ENCODE peak calls at places on chromosomes 7 and 10, in six cellular contexts. G, D, P, X, K and N are unnamed samples.

GRCh38 chr10:11162828-11163599 is 145.3 kb downstream of the CELF2 start:
- DNase-seq in G (no peak), D (no peak), P (no peak), X (peak), K (no peak), N (no peak)

GRCh38 chr7:33716581-33717477 is 188.5 kb upstream of the BMPER start:
- DNase-seq in G (no peak), D (no peak), P (peak), X (no peak), K (no peak), N (peak)

GRCh38 chr10:5888843-5889623 is 660 bp downstream of the ANKRD16 start:
- DNase-seq in G (peak), D (peak), P (peak), X (peak), K (peak), N (peak)

GRCh38 chr10:794382-794956 is 105.0 kb upstream of the DIP2C start:
- DNase-seq in G (no peak), D (peak), P (peak), X (no peak), K (no peak), N (no peak)

GRCh38 chr10:75403144-75404022 is 1.8 kb upstream of the ZNF503 start:
- DNase-seq in G (peak), D (peak), P (peak), X (peak), K (peak), N (peak)

GRCh38 chr10:70561051-70561450 is 41.5 kb downstream of the PRF1 start:
- DNase-seq in G (no peak), D (no peak), P (no peak), X (no peak), K (no peak), N (no peak)

GRCh38 chr10:98613446-98613845 is 166.7 kb upstream of the HPS1 start:
- DNase-seq in G (no peak), D (no peak), P (no peak), X (no peak), K (no peak), N (no peak)

GRCh38 chr7:84901366-84901765 is 285.5 kb downstream of the SEMA3D start:
- DNase-seq in G (no peak), D (no peak), P (no peak), X (no peak), K (no peak), N (no peak)

GRCh38 chr7:47405921-47406765 is 175.8 kb downstream of the TNS3 start:
- DNase-seq in G (no peak), D (no peak), P (no peak), X (peak), K (no peak), N (peak)

GRCh38 chr7:149248777-149249176 is 9.3 kb downstream of the ZNF212 start:
- DNase-seq in G (no peak), D (no peak), P (no peak), X (no peak), K (no peak), N (no peak)

GRCh38 chr7:24343614-24344013 is 59.6 kb downstream of the NPY start:
- DNase-seq in G (no peak), D (no peak), P (no peak), X (no peak), K (no peak), N (no peak)

GRCh38 chr7:32952876-32953275 is 4.4 kb upstream of the FKBP9 start:
- DNase-seq in G (no peak), D (no peak), P (no peak), X (no peak), K (no peak), N (no peak)

GRCh38 chr7:15554081-15554480 is 7.7 kb downstream of the AGMO start:
- DNase-seq in G (no peak), D (no peak), P (no peak), X (no peak), K (no peak), N (no peak)

GRCh38 chr7:19772858-19773337 is 519 bp downstream of the TMEM196 start:
- DNase-seq in G (peak), D (peak), P (peak), X (no peak), K (peak), N (no peak)

GRCh38 chr10:69558559-69558958 is 14.7 kb downstream of the NEUROG3 start:
- DNase-seq in G (no peak), D (no peak), P (no peak), X (no peak), K (no peak), N (no peak)

GRCh38 chr10:37314862-37315261 is 189.5 kb downstream of the ANKRD30A start:
- DNase-seq in G (no peak), D (no peak), P (no peak), X (no peak), K (no peak), N (no peak)
- TF ChIP-seq CTCF in G (no peak), D (no peak), P (no peak), X (no peak), K (no peak), N (no peak)

DNA sequence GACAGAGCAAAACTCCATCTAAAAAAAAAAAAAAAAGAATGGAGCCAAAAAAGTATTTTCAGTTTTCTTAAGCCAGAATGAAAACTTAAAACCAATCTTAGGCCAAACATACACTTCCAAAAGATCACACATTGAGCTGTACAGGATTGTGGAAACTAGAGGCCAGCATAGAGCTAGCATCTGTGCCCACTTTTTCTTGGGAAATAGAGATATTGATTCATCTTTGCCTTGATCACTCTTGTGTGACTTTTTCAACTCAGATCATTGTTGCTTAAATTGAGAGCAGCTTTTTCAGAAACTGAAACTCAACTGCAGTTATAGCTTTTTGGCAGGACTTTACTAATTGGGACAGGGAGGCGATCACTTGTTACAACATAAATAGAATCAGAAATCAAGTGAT is 132.2 kb downstream of the PRKG1 start:
- DNase-seq in G (no peak), D (no peak), P (no peak), X (no peak), K (no peak), N (no peak)
- TF ChIP-seq CTCF in G (no peak), D (no peak), P (no peak), X (no peak), K (no peak), N (no peak)

GRCh38 chr7:137689761-137690160 is 157.0 kb downstream of the DGKI start:
- DNase-seq in G (no peak), D (no peak), P (no peak), X (no peak), K (no peak), N (no peak)
- TF ChIP-seq CTCF in G (no peak), D (no peak), P (no peak), X (no peak), K (no peak), N (no peak)

DNA sequence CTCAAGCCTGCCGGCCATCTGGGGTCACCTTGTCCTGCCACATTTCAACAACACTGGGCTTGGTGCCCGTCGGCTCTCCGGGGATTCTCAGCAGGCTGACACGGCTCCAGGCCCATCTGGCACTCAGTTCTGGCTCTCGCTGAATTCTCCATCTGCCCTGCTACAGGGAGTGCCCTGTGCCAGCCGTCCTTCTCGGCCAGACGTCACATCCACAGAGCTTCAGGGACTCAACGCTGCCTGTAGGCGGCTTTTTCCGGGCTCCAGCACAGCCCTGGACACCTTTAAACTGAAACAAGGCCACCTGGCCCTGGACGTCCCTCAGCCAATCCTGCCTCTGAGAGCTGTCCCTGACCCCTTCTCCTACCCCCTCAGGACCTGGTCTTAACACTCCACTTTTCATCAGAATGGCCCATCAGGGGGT is 43.0 kb downstream of the TMEM130 start:
- DNase-seq in G (no peak), D (peak), P (no peak), X (no peak), K (no peak), N (peak)
- TF ChIP-seq CTCF in G (no peak), D (peak), P (no peak), X (no peak), K (no peak), N (peak)

DNA sequence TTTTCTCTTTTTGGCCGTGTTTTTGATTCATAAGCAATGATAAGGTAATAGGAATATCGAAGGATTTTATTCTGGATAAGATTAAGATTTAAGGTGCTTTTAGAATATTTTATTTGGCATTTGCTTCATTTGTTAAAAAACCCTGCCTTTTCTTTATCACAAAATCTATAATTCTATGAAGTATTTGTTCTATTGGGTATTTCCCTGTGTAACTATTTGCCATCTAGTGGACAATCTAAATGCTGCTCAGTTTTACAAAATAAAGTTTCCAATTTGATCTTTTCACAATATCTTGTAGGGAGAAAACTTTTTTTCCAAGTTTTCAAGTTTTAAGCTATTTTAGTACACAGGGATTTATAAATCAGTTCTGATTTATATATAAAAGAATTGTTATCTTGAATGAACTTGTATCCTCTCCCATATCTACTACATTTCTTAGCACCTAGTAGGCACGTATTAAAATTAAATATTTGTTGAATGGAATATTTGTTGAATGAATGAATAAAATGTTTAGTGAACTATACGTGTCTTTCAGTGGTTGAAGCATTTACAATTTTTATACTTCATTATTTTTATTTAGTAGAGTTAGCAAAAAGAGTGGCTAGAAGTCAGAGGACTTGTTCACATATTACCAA is 26.5 kb downstream of the ANKRD7 start:
- DNase-seq in G (no peak), D (no peak), P (no peak), X (no peak), K (no peak), N (no peak)
- TF ChIP-seq CTCF in G (no peak), D (peak), P (peak), X (no peak), K (peak), N (no peak)

DNA sequence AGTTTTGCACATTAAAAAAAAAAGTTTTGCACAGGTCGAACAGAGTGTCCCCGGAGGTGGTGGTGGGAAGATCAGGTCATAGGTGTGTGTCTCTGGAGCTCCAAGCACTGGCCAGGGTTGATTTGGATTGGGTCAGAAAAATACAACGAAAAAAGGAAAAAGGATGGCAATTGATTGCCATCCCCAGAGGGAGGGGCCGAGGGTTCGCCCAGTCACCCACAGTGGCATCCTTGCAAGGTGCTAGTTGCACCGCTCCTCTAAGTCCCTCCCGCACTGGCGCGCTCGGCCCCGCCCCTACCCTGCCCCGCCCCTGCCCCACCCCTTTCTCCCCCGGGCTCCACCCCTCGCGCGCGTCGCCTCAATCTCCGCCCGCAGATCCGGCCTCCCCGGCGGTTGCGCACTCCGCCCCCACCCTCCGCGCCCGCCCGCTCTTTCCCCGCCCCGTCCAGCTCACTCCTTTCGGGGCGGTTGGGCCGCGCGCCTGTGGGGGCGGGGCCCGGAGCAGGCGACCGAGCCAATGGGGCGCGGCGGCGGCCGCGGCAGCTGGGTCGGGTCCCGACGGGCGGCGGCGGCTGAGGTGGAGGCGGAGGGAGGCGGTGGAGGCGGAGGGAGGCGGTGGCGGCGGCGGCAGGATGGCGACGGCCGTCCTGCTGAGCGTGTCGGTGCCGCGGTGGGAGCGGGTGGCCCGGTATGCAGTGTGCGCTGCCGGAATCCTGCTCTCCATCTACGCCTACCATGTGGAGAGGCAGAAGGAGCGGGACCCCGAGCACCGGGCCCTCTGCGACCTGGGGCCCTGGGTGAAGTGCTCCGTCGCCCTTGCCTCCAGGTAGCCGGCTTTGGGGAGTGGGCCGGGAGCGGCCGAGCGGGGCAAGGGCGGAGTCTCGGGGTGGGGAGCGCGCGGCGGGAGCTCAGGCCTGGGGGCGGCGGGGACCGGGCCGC is 31.5 kb upstream of the ERV3-1 start:
- DNase-seq in G (peak), D (peak), P (peak), X (peak), K (peak), N (peak)
- TF ChIP-seq CTCF in G (peak), D (peak), P (peak), X (no peak), K (peak), N (no peak)

GRCh38 chr10:60139290-60139689 is 232.9 kb upstream of the CCDC6 start:
- DNase-seq in G (no peak), D (no peak), P (no peak), X (no peak), K (no peak), N (no peak)
- TF ChIP-seq CTCF in G (no peak), D (no peak), P (no peak), X (no peak), K (no peak), N (no peak)

GRCh38 chr7:108114117-108114841 is 15.9 kb downstream of the LAMB4 start:
- DNase-seq in G (no peak), D (peak), P (peak), X (no peak), K (peak), N (peak)

GRCh38 chr7:108122181-108122580 is 8.0 kb downstream of the LAMB4 start:
- DNase-seq in G (no peak), D (no peak), P (no peak), X (no peak), K (no peak), N (no peak)

GRCh38 chr7:108120196-108120595 is 10.0 kb downstream of the LAMB4 start:
- DNase-seq in G (no peak), D (no peak), P (no peak), X (no peak), K (no peak), N (no peak)

GRCh38 chr7:108120943-108121342 is 9.2 kb downstream of the LAMB4 start:
- DNase-seq in G (no peak), D (no peak), P (no peak), X (no peak), K (no peak), N (no peak)

GRCh38 chr7:108118959-108119358 is 11.2 kb downstream of the LAMB4 start:
- DNase-seq in G (no peak), D (no peak), P (no peak), X (no peak), K (no peak), N (no peak)
- TF ChIP-seq CTCF in G (no peak), D (peak), P (peak), X (no peak), K (peak), N (no peak)

GRCh38 chr7:1403844-1404404 is 55.3 kb downstream of the MICALL2 start:
- DNase-seq in G (peak), D (no peak), P (peak), X (no peak), K (no peak), N (no peak)
- TF ChIP-seq CTCF in G (no peak), D (no peak), P (no peak), X (no peak), K (no peak), N (no peak)

DNA sequence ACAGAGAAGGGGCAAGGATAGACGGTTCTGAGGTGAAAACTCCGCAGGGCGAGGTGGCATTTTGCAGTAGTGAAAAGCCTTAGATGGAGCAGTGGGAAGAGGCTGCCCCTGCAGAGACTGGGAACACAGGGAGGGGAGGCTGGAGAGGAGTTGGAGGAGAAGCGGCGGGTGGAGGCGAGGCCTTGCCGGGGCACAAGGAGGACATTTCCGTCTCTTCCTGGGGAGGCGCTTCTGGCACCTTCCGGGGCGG is 42.6 kb downstream of the LDB3 start:
- DNase-seq in G (no peak), D (no peak), P (no peak), X (no peak), K (no peak), N (no peak)
- TF ChIP-seq CTCF in G (no peak), D (no peak), P (no peak), X (no peak), K (no peak), N (no peak)